ENCODE peak calls at places on chromosomes 2 and 18, in ten cellular contexts. K is GOT3, R is upper lobe of right lung, P is GM10248, L is NCI-H345, O is WTC11, S is activated T-cell treated with anti-CD3 and anti-CD28 coated beads for 48 hours, Q is AG08396, V is psoas muscle, M is Right ventricle myocardium superior. W is an unnamed sample.

GRCh38 chr2:74367789-74368188 is 12.3 kb downstream of the DCTN1 start:
- DNase-seq in K (no peak), R (no peak), P (no peak), L (no peak), O (no peak), S (no peak), Q (no peak), V (no peak), M (no peak), W (peak)

GRCh38 chr2:187580462-187581124 is 26.4 kb upstream of the TFPI start:
- DNase-seq in K (no peak), R (no peak), P (no peak), L (peak), O (no peak), S (no peak), Q (peak), V (no peak), M (no peak), W (no peak)

GRCh38 chr18:28725876-28726275 is 548.9 kb upstream of the CDH2 start:
- DNase-seq in K (no peak), R (no peak), P (no peak), L (no peak), O (no peak), S (no peak), Q (no peak), V (no peak), M (no peak), W (no peak)

GRCh38 chr18:35983818-35984217 is 11.3 kb downstream of the RMP24 start:
- DNase-seq in K (no peak), R (no peak), P (no peak), L (no peak), O (no peak), S (no peak), Q (peak), V (no peak), M (no peak), W (no peak)

GRCh38 chr18:8610442-8610801 is 1.2 kb downstream of the RAB12 start:
- DNase-seq in K (no peak), R (no peak), P (no peak), L (no peak), O (no peak), S (no peak), Q (no peak), V (no peak), M (no peak), W (no peak)

GRCh38 chr18:77013777-77014525 is 118.6 kb downstream of the MBP start:
- DNase-seq in K (no peak), R (no peak), P (no peak), L (no peak), O (no peak), S (no peak), Q (no peak), V (peak), M (peak), W (no peak)

GRCh38 chr2:171004833-171005232 is 75.8 kb downstream of the GORASP2 start:
- DNase-seq in K (no peak), R (no peak), P (no peak), L (no peak), O (no peak), S (no peak), Q (no peak), V (no peak), M (no peak), W (no peak)

GRCh38 chr18:59383831-59384230 is 24.8 kb upstream of the LMAN1 start:
- DNase-seq in K (no peak), R (no peak), P (no peak), L (peak), O (no peak), S (no peak), Q (no peak), V (no peak), M (no peak), W (no peak)

GRCh38 chr2:105872830-105873229 is 128.1 kb downstream of the NCK2 start:
- DNase-seq in K (no peak), R (no peak), P (no peak), L (no peak), O (no peak), S (no peak), Q (no peak), V (no peak), M (no peak), W (no peak)

W was measured in Right ventricle myocardium inferior.